ENCODE peak calls at places on chromosomes 16 and 17, in four cellular contexts. F is T-helper 2 cell; S is AG09309; P is central memory CD8-positive, alpha-beta T cell. L is an unnamed sample.

GRCh38 chr16:22198547-22199293 is 7.4 kb upstream of the EEF2K start:
- DNase-seq in F (no peak), S (no peak), P (no peak), L (no peak)

GRCh38 chr16:58099097-58099955 is 29.9 kb downstream of the CFAP20 start:
- DNase-seq in F (no peak), S (no peak), P (no peak), L (no peak)

GRCh38 chr16:20638711-20639335 is 58.7 kb downstream of the ACSM1 start:
- DNase-seq in F (no peak), S (no peak), P (no peak), L (no peak)

GRCh38 chr17:3879181-3879580 is 13.7 kb downstream of the CAMKK1 start:
- DNase-seq in F (no peak), S (no peak), P (no peak), L (no peak)

GRCh38 chr16:4200000-4200780 is 41.7 kb downstream of the SRL start:
- DNase-seq in F (no peak), S (no peak), P (no peak), L (peak)

GRCh38 chr16:29995911-29996772 is at the start of gene INO80E:
- DNase-seq in F (peak), S (peak), P (peak), L (peak)

GRCh38 chr17:3891626-3892094 is 1.2 kb downstream of the CAMKK1 start:
- DNase-seq in F (no peak), S (no peak), P (no peak), L (peak)

GRCh38 chr16:56988161-56988947 is 1.0 kb upstream of the NLRC5 start:
- DNase-seq in F (no peak), S (no peak), P (no peak), L (no peak)

GRCh38 chr16:10675861-10676260 is 18.9 kb downstream of the TEKT5 start:
- DNase-seq in F (no peak), S (no peak), P (no peak), L (no peak)

GRCh38 chr16:85900031-85900792 is 1.2 kb downstream of the IRF8 start:
- DNase-seq in F (no peak), S (no peak), P (no peak), L (no peak)